ENCODE peak calls at places on chromosomes 12 and 14, in five cellular contexts. E, C, J, S and O are unnamed samples.

GRCh38 chr14:73943083-73943482 is 6.8 kb downstream of the FAM161B start:
- DNase-seq in E (no peak), C (no peak), J (no peak), S (peak; percentile 90), O (no peak)

GRCh38 chr14:50395448-50395847 is 1.2 kb downstream of the CDKL1 start:
- DNase-seq in E (no peak), C (no peak), J (no peak), S (no peak), O (no peak)

GRCh38 chr14:58796201-58796600 is 158.4 kb downstream of the DACT1 start:
- DNase-seq in E (no peak), C (no peak), J (no peak), S (no peak), O (no peak)

GRCh38 chr14:70359076-70359424 is 433 bp downstream of the COX16 start:
- DNase-seq in E (no peak), C (no peak), J (no peak), S (no peak), O (no peak)

GRCh38 chr14:89388853-89389252 is 28.2 kb downstream of the FOXN3 start:
- DNase-seq in E (no peak), C (no peak), J (no peak), S (peak; percentile 22), O (no peak)

GRCh38 chr12:110135012-110135411 is 10.9 kb downstream of the IFT81 start:
- DNase-seq in E (no peak), C (no peak), J (no peak), S (peak; percentile 64), O (no peak)

GRCh38 chr12:62827042-62827441 is 107.9 kb downstream of the PPM1H start:
- DNase-seq in E (no peak), C (no peak), J (no peak), S (no peak), O (no peak)

GRCh38 chr14:23861666-23862065 is 91.9 kb upstream of the DHRS4 start:
- DNase-seq in E (no peak), C (no peak), J (no peak), S (no peak), O (peak; percentile 52)

GRCh38 chr12:92064420-92064819 is 81.2 kb downstream of the BTG1 start:
- DNase-seq in E (no peak), C (no peak), J (no peak), S (no peak), O (peak; percentile 43)

GRCh38 chr12:115599251-115599811 is 678.2 kb downstream of the MED13L start:
- DNase-seq in E (no peak), C (peak; percentile 44), J (peak; percentile 26), S (peak; percentile 3), O (no peak)

GRCh38 chr12:100364334-100364733 is 7.5 kb downstream of the SLC17A8 start:
- DNase-seq in E (no peak), C (no peak), J (no peak), S (no peak), O (no peak)

GRCh38 chr12:51531982-51532497 is 59.0 kb upstream of the SCN8A start:
- DNase-seq in E (peak; percentile 62), C (peak; percentile 53), J (peak; percentile 64), S (peak; percentile 91), O (peak; percentile 76)

GRCh38 chr12:124863409-124864325 is at the start of gene SCARB1:
- DNase-seq in E (peak; percentile 75), C (peak; percentile 85), J (peak; percentile 87), S (peak; percentile 94), O (peak; percentile 80)

GRCh38 chr14:50666772-50667490 is 1.2 kb downstream of the SAV1 start:
- DNase-seq in E (no peak), C (no peak), J (peak; percentile 21), S (peak; percentile 83), O (no peak)

GRCh38 chr14:33052899-33053400 is 114.3 kb downstream of the NPAS3 start:
- DNase-seq in E (no peak), C (no peak), J (no peak), S (no peak), O (no peak)

GRCh38 chr14:93263416-93263815 is 56.4 kb downstream of the UBR7 start:
- DNase-seq in E (no peak), C (no peak), J (no peak), S (peak; percentile 11), O (no peak)

GRCh38 chr14:23573384-23573783 is 5.2 kb downstream of the JPH4 start:
- DNase-seq in E (no peak), C (no peak), J (no peak), S (no peak), O (no peak)

GRCh38 chr12:6700646-6701051 is at the start of gene PIANP:
- DNase-seq in E (peak; percentile 34), C (peak; percentile 48), J (peak; percentile 41), S (peak; percentile 88), O (no peak)

GRCh38 chr14:60247994-60248696 is 876 bp upstream of the PPM1A start:
- DNase-seq in E (peak; percentile 69), C (peak; percentile 83), J (peak; percentile 87), S (peak; percentile 96), O (peak; percentile 91)

GRCh38 chr12:1777798-1778197 is 42.6 kb upstream of the LRTM2 start:
- DNase-seq in E (no peak), C (no peak), J (no peak), S (peak; percentile 78), O (no peak)

GRCh38 chr14:37869633-37870032 is 274.2 kb downstream of the TTC6 start:
- DNase-seq in E (no peak), C (no peak), J (no peak), S (no peak), O (no peak)

GRCh38 chr12:94571556-94571955 is 78.8 kb downstream of the TMCC3 start:
- DNase-seq in E (no peak), C (no peak), J (no peak), S (no peak), O (no peak)

DNA sequence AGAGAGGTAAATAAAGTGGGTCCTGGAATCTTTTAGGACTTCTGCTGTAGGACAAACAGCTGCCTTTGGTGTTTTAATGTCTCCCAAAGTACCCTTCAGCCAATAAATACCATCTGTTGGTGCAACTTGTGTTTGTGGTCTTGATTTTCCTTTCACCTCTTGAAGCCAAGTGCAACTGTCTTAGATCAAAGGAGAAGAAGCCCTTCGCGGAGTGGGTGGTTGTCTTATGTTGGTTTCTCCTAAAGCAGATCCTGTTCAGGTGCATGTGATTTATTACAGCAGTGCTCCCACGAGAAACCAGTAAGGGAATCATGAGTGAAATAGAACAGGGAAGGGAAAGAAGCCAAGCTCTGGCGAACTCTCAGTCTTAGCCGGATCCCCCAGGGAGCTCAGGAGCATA is 27.7 kb downstream of the HRK start:
- DNase-seq in E (no peak), C (no peak), J (no peak), S (no peak), O (no peak)
- H3K36me3 ChIP-seq in E (no peaks in the 10 kb centered on the region), C (no peaks in the 10 kb centered on the region), J (no peaks in the 10 kb centered on the region), S (no peaks in the 10 kb centered on the region), O (no peaks in the 10 kb centered on the region)

GRCh38 chr12:23854598-23854997 is 94.9 kb downstream of the SOX5 start:
- DNase-seq in E (no peak), C (no peak), J (no peak), S (no peak), O (no peak)
- H3K4me1 ChIP-seq in E (no peaks in the 10 kb centered on the region), C (no peaks in the 10 kb centered on the region), J (no peaks in the 10 kb centered on the region), S (no peaks in the 10 kb centered on the region), O (no peaks in the 10 kb centered on the region)

GRCh38 chr12:131919051-131919347 is 10.1 kb upstream of the PUS1 start:
- DNase-seq in E (no peak), C (no peak), J (no peak), S (no peak), O (no peak)

GRCh38 chr12:131919366-131920156 is 9.5 kb upstream of the PUS1 start:
- DNase-seq in E (no peak), C (no peak), J (peak; percentile 11), S (no peak), O (no peak)

GRCh38 chr12:131918311-131919050 is 10.6 kb upstream of the PUS1 start:
- DNase-seq in E (no peak), C (no peak), J (peak; percentile 8), S (no peak), O (no peak)

GRCh38 chr12:131920902-131921840 is 7.9 kb upstream of the PUS1 start:
- DNase-seq in E (no peak), C (no peak), J (no peak), S (no peak), O (no peak)

DNA sequence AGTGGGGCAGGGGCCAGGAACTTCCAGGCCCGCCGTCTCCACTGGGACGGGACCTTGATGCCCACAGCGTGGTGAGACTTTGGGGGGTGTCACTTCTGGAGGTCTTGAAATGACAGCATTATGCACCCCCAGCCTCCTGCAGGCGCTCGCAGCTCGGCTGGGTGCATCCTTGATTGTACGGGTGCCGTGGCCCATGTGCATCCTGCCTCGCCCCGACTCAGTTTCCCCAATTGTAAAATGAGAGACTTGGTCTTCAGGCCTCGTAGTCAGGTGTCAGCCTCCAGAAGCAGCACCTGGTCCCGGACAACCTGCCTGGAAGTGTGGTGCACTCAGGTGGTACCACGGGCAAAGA is 8.9 kb upstream of the PUS1 start:
- DNase-seq in E (no peak), C (no peak), J (peak; percentile 7), S (no peak), O (no peak)
- H3K36me3 ChIP-seq in E (no peaks in the 10 kb centered on the region), C (peaks cover 64% of the 10 kb centered on the region), J (peaks cover 66% of the 10 kb centered on the region), S (peaks cover 30% of the 10 kb centered on the region), O (peaks cover 43% of the 10 kb centered on the region)

GRCh38 chr12:44788731-44789130 is 87.4 kb downstream of the NELL2 start:
- DNase-seq in E (no peak), C (no peak), J (no peak), S (no peak), O (no peak)
- H3K4me1 ChIP-seq in E (peaks cover 5% of the 10 kb centered on the region), C (no peaks in the 10 kb centered on the region), J (no peaks in the 10 kb centered on the region), S (no peaks in the 10 kb centered on the region), O (no peaks in the 10 kb centered on the region)